ENCODE peak calls at places on chromosomes 4 and X, in ten cellular contexts. U is cardiac muscle cell; I is mammary epithelial cell; X is A673; V is H9; A is tibial artery; B is ovary; Q is naive thymus-derived CD4-positive, alpha-beta T cell; F is breast epithelium; W is adipocyte. G is an unnamed sample.

GRCh38 chr4:155600246-155600645 is 66.4 kb upstream of the GUCY1A1 start:
- DNase-seq in A (no peak), F (no peak), V (no peak), X (no peak), B (no peak), W (no peak), U (no peak), Q (no peak), I (no peak), G (no peak)

GRCh38 chrX:71632923-71633657 is 14.8 kb upstream of the CXCR3 start:
- DNase-seq in F (no peak), X (no peak), V (no peak), W (no peak), B (no peak), A (no peak), Q (no peak), I (no peak), U (peak; percentile 30), G (no peak)

GRCh38 chr4:141352775-141353544 is 132.3 kb downstream of the ZNF330 start:
- DNase-seq in X (peak; percentile 80), I (peak; percentile 12), B (no peak), Q (no peak), U (no peak), A (no peak), F (no peak), V (no peak), W (peak; percentile 29), G (no peak)

GRCh38 chr4:186715077-186715476 is 8.6 kb downstream of the FAT1 start:
- DNase-seq in V (no peak), F (no peak), A (no peak), X (no peak), W (no peak), I (no peak), U (no peak), B (no peak), Q (no peak), G (no peak)

GRCh38 chrX:97461763-97462162 is 578.1 kb downstream of the RPA4 start:
- DNase-seq in Q (no peak), U (no peak), B (no peak), X (no peak), F (no peak), I (no peak), V (no peak), W (no peak), A (no peak), G (no peak)

GRCh38 chr4:73831569-73831968 is 4.9 kb upstream of the CXCL6 start:
- DNase-seq in A (no peak), V (no peak), W (no peak), F (no peak), B (no peak), I (no peak), U (no peak), X (no peak), Q (no peak), G (no peak)

GRCh38 chr4:106268731-106269272 is 47.2 kb downstream of the TBCK start:
- DNase-seq in I (no peak), Q (no peak), X (no peak), F (no peak), B (no peak), W (peak; percentile 12), V (no peak), U (no peak), A (no peak), G (no peak)

GRCh38 chr4:186775867-186776266 is 52.2 kb upstream of the FAT1 start:
- DNase-seq in F (no peak), W (no peak), V (no peak), I (no peak), U (no peak), X (no peak), B (no peak), A (no peak), Q (no peak), G (no peak)

GRCh38 chr4:147173797-147174196 is 228.1 kb upstream of the TTC29 start:
- DNase-seq in Q (no peak), F (no peak), W (no peak), V (no peak), I (no peak), A (no peak), U (peak; percentile 93), B (no peak), X (no peak), G (no peak)

GRCh38 chr4:145618210-145618911 is 824 bp upstream of the MMAA start:
- DNase-seq in W (peak; percentile 65), F (no peak), Q (no peak), U (no peak), A (no peak), X (peak; percentile 38), I (no peak), V (no peak), B (peak; percentile 29), G (no peak)

GRCh38 chrX:133250184-133251080 is 32.3 kb upstream of the TFDP3 start:
- DNase-seq in U (peak; percentile 16), Q (no peak), F (no peak), X (no peak), B (no peak), V (no peak), W (peak; percentile 8), I (no peak), A (no peak), G (no peak)

GRCh38 chrX:83419030-83419792 is 88.9 kb upstream of the POU3F4 start:
- DNase-seq in Q (no peak), B (no peak), A (no peak), I (no peak), X (no peak), W (no peak), F (no peak), U (no peak), V (no peak), G (no peak)

GRCh38 chr4:169116270-169116901 is 106.3 kb upstream of the CBR4 start:
- DNase-seq in V (no peak), B (no peak), Q (no peak), X (no peak), U (no peak), F (no peak), W (no peak), A (no peak), I (peak; percentile 84), G (no peak)

GRCh38 chr4:79049840-79050520 is 110.7 kb upstream of the PAQR3 start:
- DNase-seq in W (no peak), B (no peak), Q (no peak), I (no peak), U (no peak), V (no peak), F (no peak), X (no peak), A (no peak), G (no peak)

GRCh38 chrX:97315939-97316338 is 432.2 kb downstream of the RPA4 start:
- DNase-seq in I (no peak), X (peak; percentile 57), U (no peak), V (peak; percentile 46), W (no peak), Q (no peak), A (no peak), F (no peak), B (no peak), G (no peak)

GRCh38 chrX:116198810-116199209 is 28.3 kb downstream of the AGTR2 start:
- DNase-seq in A (no peak), W (peak; percentile 0), F (no peak), X (peak; percentile 4), Q (no peak), U (no peak), V (no peak), B (no peak), I (no peak), G (no peak)

DNA sequence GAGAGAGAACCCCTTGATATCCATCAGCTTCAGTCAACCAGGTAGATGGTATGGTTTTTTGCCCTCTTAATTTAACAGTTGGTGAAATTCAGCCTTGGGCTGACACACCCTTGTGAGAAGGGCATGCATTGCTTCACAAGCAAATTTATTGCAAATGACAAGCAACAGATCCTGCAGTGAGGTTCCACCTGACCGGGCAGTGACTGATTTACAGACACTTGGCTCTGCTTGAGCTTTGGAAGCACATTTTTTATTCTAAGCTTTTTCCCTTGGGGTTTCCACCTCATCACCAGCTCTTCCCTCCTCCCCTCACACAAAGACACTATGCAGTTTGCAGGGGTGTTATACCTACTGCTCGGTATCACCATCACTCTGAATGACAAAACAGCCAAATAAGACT is 28.3 kb upstream of the SERTM2 start:
- DNase-seq in V (no peak), F (no peak), U (no peak), B (no peak), A (no peak), I (no peak), W (no peak), X (no peak), Q (no peak), G (no peak)
- H3K27me3 ChIP-seq in V (no peaks in the 10 kb centered on the region), F (peaks cover 22% of the 10 kb centered on the region), U (no peaks in the 10 kb centered on the region), B (no peaks in the 10 kb centered on the region), A (no peaks in the 10 kb centered on the region), I (peaks cover 13% of the 10 kb centered on the region), W (peaks cover 14% of the 10 kb centered on the region), X (no peaks in the 10 kb centered on the region), Q (no peaks in the 10 kb centered on the region), G (no peaks in the 10 kb centered on the region)

DNA sequence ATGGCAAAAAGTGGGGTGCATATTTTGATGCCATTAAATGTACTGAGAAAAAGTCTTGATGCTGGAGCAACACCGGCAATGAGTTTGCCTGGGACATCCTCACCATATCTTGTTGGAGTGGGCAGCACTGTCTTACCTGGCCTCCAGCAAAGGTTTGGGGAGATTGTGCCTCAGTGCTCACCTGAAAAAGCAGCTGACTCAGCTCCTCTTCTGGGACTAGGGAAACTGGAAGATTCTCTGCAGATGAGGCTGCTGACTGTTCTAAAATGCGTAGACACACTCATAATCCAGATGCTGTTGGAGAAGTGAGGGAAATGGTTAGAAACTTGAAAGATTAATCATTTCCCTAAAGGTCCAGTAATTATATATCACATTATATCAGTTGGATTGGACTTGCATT is 593.7 kb upstream of the HS3ST1 start:
- DNase-seq in Q (no peak), F (no peak), W (no peak), I (no peak), U (no peak), A (no peak), X (no peak), B (no peak), V (no peak), G (no peak)
- H3K9me3 ChIP-seq in Q (no peaks in the 10 kb centered on the region), F (no peaks in the 10 kb centered on the region), W (peaks cover 3% of the 10 kb centered on the region), I (no peaks in the 10 kb centered on the region), U (no peaks in the 10 kb centered on the region), A (no peaks in the 10 kb centered on the region), X (peaks cover 21% of the 10 kb centered on the region), B (no peaks in the 10 kb centered on the region), V (no peaks in the 10 kb centered on the region), G (no peaks in the 10 kb centered on the region)

GRCh38 chrX:104108955-104109354 is 3.4 kb upstream of the ZCCHC18 start:
- DNase-seq in W (no peak), I (no peak), U (no peak), F (no peak), V (no peak), Q (no peak), A (no peak), X (no peak), B (no peak), G (no peak)
- H3K27me3 ChIP-seq in W (peaks cover 45% of the 10 kb centered on the region), I (no peaks in the 10 kb centered on the region), U (no peaks in the 10 kb centered on the region), F (peaks cover 66% of the 10 kb centered on the region), V (no peaks in the 10 kb centered on the region), Q (no peaks in the 10 kb centered on the region), A (no peaks in the 10 kb centered on the region), X (peaks cover 16% of the 10 kb centered on the region), B (no peaks in the 10 kb centered on the region), G (no peaks in the 10 kb centered on the region)

DNA sequence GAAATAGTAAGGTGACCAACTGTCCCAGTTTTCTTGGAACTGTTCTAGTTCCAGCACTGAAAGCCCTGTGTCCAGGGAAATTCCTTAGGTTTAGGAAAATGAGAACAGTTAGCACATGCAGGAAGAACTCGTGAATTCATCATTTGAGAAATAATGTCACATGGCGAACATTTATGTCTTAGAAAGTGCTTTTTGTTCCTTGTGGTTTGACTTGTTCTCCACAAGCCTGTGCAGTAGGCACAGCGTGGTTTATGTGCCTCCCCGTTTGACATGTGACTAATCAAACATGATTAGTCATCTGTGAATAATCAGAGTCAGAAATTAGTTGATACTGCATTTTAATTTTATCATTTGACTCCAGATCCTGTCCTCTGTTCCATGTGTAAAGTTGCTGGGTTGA is 556.0 kb upstream of the CPEB2 start:
- DNase-seq in V (no peak), F (no peak), I (peak; percentile 91), X (no peak), B (no peak), W (no peak), Q (no peak), A (no peak), U (no peak), G (no peak)
- H3K9me3 ChIP-seq in V (no peaks in the 10 kb centered on the region), F (no peaks in the 10 kb centered on the region), I (no peaks in the 10 kb centered on the region), X (no peaks in the 10 kb centered on the region), B (no peaks in the 10 kb centered on the region), W (no peaks in the 10 kb centered on the region), Q (no peaks in the 10 kb centered on the region), A (no peaks in the 10 kb centered on the region), U (no peaks in the 10 kb centered on the region), G (no peaks in the 10 kb centered on the region)

G was measured in gastrocnemius medialis.